ENCODE peak calls at places on chromosomes 5 and 9, in six cellular contexts. U, K, I, F, T and V are unnamed samples.

GRCh38 chr9:1604942-1605560 is 410.1 kb upstream of the SMARCA2 start:
- DNase-seq in U (no peak), K (peak; percentile 8), I (no peak), F (no peak), T (no peak), V (no peak)

GRCh38 chr9:116476935-116477381 is 210.1 kb upstream of the TRIM32 start:
- DNase-seq in U (no peak), K (no peak), I (no peak), F (peak; percentile 53), T (peak; percentile 76), V (no peak)

GRCh38 chr9:91681461-91682305 is 258.1 kb upstream of the NFIL3 start:
- DNase-seq in U (peak; percentile 64), K (peak; percentile 46), I (peak; percentile 85), F (peak; percentile 82), T (peak; percentile 88), V (peak; percentile 58)

GRCh38 chr9:92404031-92404430 is 347 bp downstream of the OGN start:
- DNase-seq in U (no peak), K (no peak), I (no peak), F (no peak), T (no peak), V (no peak)

GRCh38 chr9:98109052-98109451 is 10.0 kb downstream of the TRIM14 start:
- DNase-seq in U (no peak), K (no peak), I (no peak), F (no peak), T (no peak), V (no peak)

GRCh38 chr5:344668-345067 is 23.2 kb downstream of the AHRR start:
- DNase-seq in U (no peak), K (no peak), I (no peak), F (no peak), T (no peak), V (no peak)

GRCh38 chr5:55223219-55223987 is 3.7 kb downstream of the MCIDAS start:
- DNase-seq in U (no peak), K (no peak), I (no peak), F (no peak), T (no peak), V (no peak)

GRCh38 chr9:129919836-129920235 is 84.6 kb downstream of the USP20 start:
- DNase-seq in U (no peak), K (no peak), I (no peak), F (no peak), T (no peak), V (no peak)

GRCh38 chr5:116953251-116953934 is 378.8 kb upstream of the SEMA6A start:
- DNase-seq in U (no peak), K (no peak), I (no peak), F (no peak), T (no peak), V (no peak)

GRCh38 chr9:116175616-116176015 is 22.0 kb downstream of the PAPPA start:
- DNase-seq in U (no peak), K (no peak), I (no peak), F (no peak), T (no peak), V (peak; percentile 51)

GRCh38 chr5:72107874-72108199 is 562 bp downstream of the MAP1B start:
- DNase-seq in U (no peak), K (peak; percentile 39), I (no peak), F (peak; percentile 54), T (no peak), V (peak; percentile 10)

GRCh38 chr5:168307925-168308584 is 16.6 kb downstream of the WWC1 start:
- DNase-seq in U (no peak), K (no peak), I (no peak), F (no peak), T (no peak), V (no peak)

GRCh38 chr5:142324871-142325676 is at the start of gene SPRY4:
- DNase-seq in U (peak; percentile 94), K (peak; percentile 98), I (peak; percentile 92), F (peak; percentile 95), T (peak; percentile 97), V (peak; percentile 98)
- H3K27me3 ChIP-seq in U (no peaks in the 10 kb centered on the region), K (no peaks in the 10 kb centered on the region), I (peaks cover 29% of the 10 kb centered on the region), F (no peaks in the 10 kb centered on the region), T (peaks cover 10% of the 10 kb centered on the region), V (no peaks in the 10 kb centered on the region)

DNA sequence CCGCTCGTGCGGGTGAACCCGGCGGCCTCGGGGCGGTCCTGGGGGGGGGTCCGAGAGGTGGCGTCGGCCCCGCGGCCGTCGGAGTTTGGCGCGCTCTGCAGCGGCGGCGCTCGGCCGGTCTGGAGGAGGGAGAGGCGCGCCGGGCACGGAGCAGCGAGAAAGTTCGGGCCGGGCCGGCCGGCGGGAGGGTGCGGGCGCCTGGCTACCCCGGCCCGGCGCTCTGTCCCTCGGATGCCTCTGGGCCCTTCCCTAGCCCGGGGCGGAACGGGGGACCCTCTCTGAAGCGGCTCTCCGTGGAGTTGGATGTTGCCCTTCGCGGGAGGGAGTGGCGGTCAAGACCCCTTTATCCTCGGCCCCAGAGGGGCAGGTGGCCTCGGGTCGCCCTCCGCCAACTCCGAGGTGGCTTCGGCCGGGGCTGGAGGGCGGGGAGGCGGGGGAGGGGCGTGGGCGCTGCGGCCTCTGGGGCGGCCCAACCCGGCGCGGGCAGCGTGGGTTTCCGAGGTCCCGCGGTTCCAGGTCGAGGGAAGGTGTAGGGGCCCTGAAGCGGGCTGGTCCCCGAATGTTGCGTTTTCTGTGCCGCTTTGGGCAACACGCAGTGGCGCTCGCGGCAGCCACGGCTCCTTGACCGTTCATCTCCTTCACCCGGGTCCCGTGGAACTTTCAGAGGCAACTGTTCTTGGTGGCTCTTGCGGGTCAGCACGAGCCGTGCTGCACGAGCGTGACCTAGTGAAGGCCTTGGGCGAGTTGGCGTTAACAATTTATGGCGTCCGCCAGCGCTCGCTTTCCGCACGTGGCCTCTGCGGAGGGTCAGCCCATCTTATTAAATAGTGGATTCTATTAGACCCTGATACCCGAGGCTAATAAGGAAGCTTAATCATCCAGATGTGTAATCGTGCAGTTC is 290.5 kb downstream of the DOCK8 start:
- DNase-seq in U (no peak), K (peak; percentile 23), I (peak; percentile 55), F (peak; percentile 57), T (peak; percentile 71), V (no peak)
- H3K27ac ChIP-seq in U (peak overlapping the region; percentile 71), K (peak overlapping the region; percentile 52), I (peak overlapping the region; percentile 81), F (peak overlapping the region; percentile 79), T (peak overlapping the region; percentile 81), V (no peak overlapping the region)

GRCh38 chr5:170691623-170692022 is 91.9 kb upstream of the GABRP start:
- DNase-seq in U (no peak), K (no peak), I (no peak), F (no peak), T (no peak), V (no peak)

GRCh38 chr5:170694911-170695310 is 88.6 kb upstream of the GABRP start:
- DNase-seq in U (no peak), K (no peak), I (no peak), F (no peak), T (no peak), V (no peak)

GRCh38 chr5:170697031-170697430 is 86.5 kb upstream of the GABRP start:
- DNase-seq in U (no peak), K (no peak), I (no peak), F (no peak), T (no peak), V (no peak)

GRCh38 chr5:170693701-170694100 is 89.8 kb upstream of the GABRP start:
- DNase-seq in U (no peak), K (no peak), I (no peak), F (no peak), T (no peak), V (no peak)
- H3K27me3 ChIP-seq in U (no peaks in the 10 kb centered on the region), K (peaks cover 4% of the 10 kb centered on the region), I (peaks cover 28% of the 10 kb centered on the region), F (no peaks in the 10 kb centered on the region), T (no peaks in the 10 kb centered on the region), V (no peaks in the 10 kb centered on the region)

GRCh38 chr9:121649476-121650219 is 1.8 kb upstream of the DAB2IP start:
- DNase-seq in U (no peak), K (no peak), I (no peak), F (peak; percentile 31), T (no peak), V (no peak)

GRCh38 chr9:121651295-121652036 is at the start of gene DAB2IP:
- DNase-seq in U (peak; percentile 71), K (no peak), I (no peak), F (peak; percentile 77), T (peak; percentile 84), V (no peak)

GRCh38 chr9:121650220-121651013 is 1.0 kb upstream of the DAB2IP start:
- DNase-seq in U (peak; percentile 92), K (no peak), I (no peak), F (peak; percentile 72), T (peak; percentile 81), V (no peak)

GRCh38 chr9:121652037-121652837 is 803 bp downstream of the DAB2IP start:
- DNase-seq in U (peak; percentile 72), K (no peak), I (peak; percentile 66), F (peak; percentile 56), T (no peak), V (no peak)

DNA sequence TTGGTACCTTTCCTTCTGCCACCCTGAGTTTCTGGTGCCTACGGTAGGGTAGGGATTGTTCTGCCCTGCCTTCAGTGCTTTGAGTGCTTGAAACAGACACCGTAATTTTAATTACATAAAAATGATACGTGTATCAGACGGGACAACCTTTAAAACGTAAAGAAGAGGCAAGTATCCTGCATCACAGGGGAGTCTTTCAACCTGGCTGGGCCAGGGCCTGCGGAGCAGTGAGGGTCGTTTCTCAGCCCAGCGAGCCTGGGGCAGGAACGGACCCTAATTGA is 480 bp upstream of the DAB2IP start:
- DNase-seq in U (no peak), K (no peak), I (no peak), F (no peak), T (no peak), V (no peak)
- H3K27ac ChIP-seq in U (peak overlapping the region; percentile 90), K (no peak overlapping the region), I (no peak overlapping the region), F (peak overlapping the region; percentile 63), T (peak overlapping the region; percentile 68), V (no peak overlapping the region)

GRCh38 chr5:150162142-150162513 is 4.5 kb upstream of the CDX1 start:
- DNase-seq in U (peak; percentile 92), K (no peak), I (no peak), F (no peak), T (no peak), V (no peak)

GRCh38 chr5:150164640-150165039 is 1.9 kb upstream of the CDX1 start:
- DNase-seq in U (peak; percentile 69), K (no peak), I (no peak), F (no peak), T (peak; percentile 88), V (no peak)

GRCh38 chr5:150163547-150164059 is 3.0 kb upstream of the CDX1 start:
- DNase-seq in U (peak; percentile 88), K (no peak), I (peak; percentile 59), F (peak; percentile 87), T (peak; percentile 89), V (no peak)

GRCh38 chr5:150163035-150163434 is 3.5 kb upstream of the CDX1 start:
- DNase-seq in U (no peak), K (no peak), I (no peak), F (no peak), T (no peak), V (no peak)

GRCh38 chr5:150164211-150164610 is 2.4 kb upstream of the CDX1 start:
- DNase-seq in U (no peak), K (no peak), I (no peak), F (no peak), T (no peak), V (no peak)
- H3K27me3 ChIP-seq in U (peaks cover 3% of the 10 kb centered on the region), K (no peaks in the 10 kb centered on the region), I (peaks cover 18% of the 10 kb centered on the region), F (no peaks in the 10 kb centered on the region), T (peaks cover 7% of the 10 kb centered on the region), V (peaks cover under 1% of the 10 kb centered on the region)

GRCh38 chr5:113052041-113052795 is 75.6 kb downstream of the DCP2 start:
- DNase-seq in U (no peak), K (no peak), I (no peak), F (no peak), T (no peak), V (no peak)
- H3K27ac ChIP-seq in U (no peak overlapping the region), K (no peak overlapping the region), I (no peak overlapping the region), F (no peak overlapping the region), T (no peak overlapping the region), V (no peak overlapping the region)